ENCODE peak calls at places on chromosomes 7 and 10, in five cellular contexts. A is ecto neural progenitor cell; G is B cell; C is ureter; W is naive thymus-derived CD8-positive, alpha-beta T cell. M is an unnamed sample.

GRCh38 chr10:70323143-70323696 is 39.4 kb upstream of the NPFFR1 start:
- DNase-seq in G (no peak), A (no peak), C (no peak), W (peak), M (no peak)

GRCh38 chr10:90075995-90076394 is 374.6 kb downstream of the KIF20B start:
- DNase-seq in W (no peak), A (no peak), G (no peak), C (no peak), M (no peak)

GRCh38 chr10:48547061-48547895 is 57.6 kb downstream of the ARHGAP22 start:
- DNase-seq in C (no peak), G (no peak), W (no peak), A (peak), M (no peak)

GRCh38 chr7:110001254-110001938 is 1089.5 kb upstream of the LRRN3 start:
- DNase-seq in C (no peak), W (no peak), A (no peak), G (no peak), M (no peak)

GRCh38 chr10:95660283-95660682 is 3.8 kb upstream of the ALDH18A1 start:
- DNase-seq in A (no peak), C (no peak), G (no peak), W (no peak), M (no peak)

GRCh38 chr10:78290131-78290750 is 256.6 kb downstream of the RPS24 start:
- DNase-seq in A (no peak), C (no peak), W (no peak), G (no peak), M (no peak)

GRCh38 chr7:2777898-2778535 is 66.1 kb downstream of the GNA12 start:
- DNase-seq in C (no peak), G (no peak), W (no peak), A (no peak), M (no peak)

GRCh38 chr7:38169862-38170261 is 8.2 kb upstream of the STARD3NL start:
- DNase-seq in A (no peak), C (peak), G (no peak), W (no peak), M (no peak)

GRCh38 chr7:20666444-20666843 is 51.0 kb downstream of the ABCB5 start:
- DNase-seq in A (no peak), C (no peak), G (no peak), W (no peak), M (no peak)

GRCh38 chr7:105806592-105807266 is 69.7 kb downstream of the ATXN7L1 start:
- DNase-seq in A (no peak), W (peak), G (peak), C (peak), M (peak)

GRCh38 chr7:37054631-37055300 is 330.5 kb upstream of the AOAH start:
- DNase-seq in G (no peak), C (no peak), W (no peak), A (no peak), M (no peak)

GRCh38 chr10:31272841-31273240 is 46.2 kb upstream of the ZEB1 start:
- DNase-seq in A (no peak), C (no peak), G (no peak), W (no peak), M (no peak)

GRCh38 chr7:155653773-155654172 is 9.3 kb downstream of the RBM33 start:
- DNase-seq in A (no peak), C (no peak), W (no peak), G (no peak), M (no peak)

GRCh38 chr7:139658919-139659675 is 118.7 kb downstream of the HIPK2 start:
- DNase-seq in A (no peak), C (no peak), G (no peak), W (no peak), M (no peak)

GRCh38 chr10:132865851-132866600 is 76.3 kb downstream of the CFAP46 start:
- DNase-seq in A (no peak), C (peak), G (no peak), W (no peak), M (no peak)

GRCh38 chr10:34612938-34613337 is 202.2 kb downstream of the PARD3 start:
- DNase-seq in C (no peak), W (no peak), A (no peak), G (no peak), M (no peak)

GRCh38 chr7:117666689-117667088 is 186.9 kb downstream of the CFTR start:
- DNase-seq in A (no peak), W (no peak), C (no peak), G (no peak), M (no peak)

GRCh38 chr10:14040787-14041631 is 289.7 kb downstream of the FRMD4A start:
- DNase-seq in G (no peak), C (no peak), W (no peak), A (no peak), M (no peak)

GRCh38 chr7:51350195-51350896 is 33.7 kb upstream of the COBL start:
- DNase-seq in G (no peak), C (no peak), A (no peak), W (no peak), M (no peak)

GRCh38 chr7:120924837-120925236 is 25.7 kb upstream of the ING3 start:
- DNase-seq in G (no peak), C (no peak), W (no peak), A (no peak), M (no peak)

GRCh38 chr7:92178928-92179373 is at the start of gene LRRD1:
- DNase-seq in W (peak), G (peak), A (peak), C (peak), M (peak)

GRCh38 chr10:112239347-112239746 is 43.9 kb upstream of the TECTB start:
- DNase-seq in C (no peak), W (no peak), G (no peak), A (no peak), M (no peak)

GRCh38 chr10:32692174-32692573 is 246.2 kb downstream of the CCDC7 start:
- DNase-seq in A (no peak), G (no peak), C (no peak), W (no peak), M (no peak)

GRCh38 chr7:100897111-100897608 is 1.5 kb upstream of the ACHE start:
- DNase-seq in G (peak), W (peak), C (peak), A (peak), M (peak)

GRCh38 chr10:30057421-30057841 is 2.0 kb downstream of the JCAD start:
- DNase-seq in G (no peak), A (no peak), C (no peak), W (no peak), M (no peak)

GRCh38 chr7:92691578-92691977 is 101.4 kb upstream of the FAM133B start:
- DNase-seq in A (no peak), C (no peak), G (peak), W (peak), M (no peak)

GRCh38 chr10:37801557-37801956 is 55.9 kb downstream of the ZNF248 start:
- DNase-seq in C (no peak), G (no peak), W (no peak), A (no peak), M (no peak)

GRCh38 chr7:116576350-116577319 is 51.8 kb downstream of the CAV1 start:
- DNase-seq in G (no peak), C (no peak), A (no peak), W (no peak), M (no peak)

GRCh38 chr10:6033954-6034353 is 28.2 kb downstream of the IL2RA start:
- DNase-seq in W (no peak), A (peak), C (peak), G (no peak), M (no peak)

GRCh38 chr7:94298943-94299342 is 95.8 kb upstream of the COL1A2 start:
- DNase-seq in W (no peak), A (no peak), C (no peak), G (no peak), M (no peak)

GRCh38 chr7:100516135-100516812 is 22.7 kb upstream of the AGFG2 start:
- DNase-seq in W (peak), G (peak), C (peak), A (no peak), M (peak)

GRCh38 chr10:117262296-117263293 is 21.7 kb downstream of the SLC18A2 start:
- DNase-seq in A (no peak), C (no peak), G (no peak), W (no peak), M (no peak)

GRCh38 chr10:77411805-77412204 is 225.8 kb downstream of the KCNMA1 start:
- DNase-seq in W (no peak), C (no peak), G (no peak), A (no peak), M (no peak)

GRCh38 chr7:96297873-96298272 is 24.0 kb downstream of the SLC25A13 start:
- DNase-seq in G (no peak), C (no peak), A (no peak), W (no peak), M (no peak)

GRCh38 chr7:94245500-94245899 is 149.2 kb upstream of the COL1A2 start:
- DNase-seq in W (no peak), G (no peak), C (no peak), A (no peak), M (no peak)

GRCh38 chr7:146652176-146652575 is 535.6 kb downstream of the CNTNAP2 start:
- DNase-seq in W (no peak), A (no peak), G (no peak), C (no peak), M (no peak)